ENCODE peak calls at places on chromosomes 6 and 20, in seven cellular contexts. X is NCI-H1417, S is GM12865, D is epithelial cell of esophagus, G is Daoy, V is RPMI8226, Z is IMR-90. W is an unnamed sample.

GRCh38 chr6:41713161-41713649 is 22.2 kb downstream of the TFEB start:
- DNase-seq in X (peak; percentile 21), S (no peak), D (peak; percentile 88), G (peak; percentile 83), V (peak; percentile 35), Z (peak; percentile 45), W (peak; percentile 82)

GRCh38 chr20:53517146-53517545 is 76.5 kb downstream of the ZNF217 start:
- DNase-seq in X (no peak), S (no peak), D (no peak), G (peak; percentile 24), V (no peak), Z (peak; percentile 3), W (no peak)

GRCh38 chr20:40727960-40728359 is 38.9 kb upstream of the MAFB start:
- DNase-seq in X (no peak), S (no peak), D (peak; percentile 68), G (no peak), V (no peak), Z (no peak), W (no peak)

GRCh38 chr20:43824699-43825402 is 89.8 kb upstream of the TOX2 start:
- DNase-seq in X (peak; percentile 74), S (peak; percentile 70), D (no peak), G (no peak), V (no peak), Z (peak; percentile 29), W (peak; percentile 18)

GRCh38 chr6:85669735-85670194 is 27.1 kb upstream of the SYNCRIP start:
- DNase-seq in X (no peak), S (peak; percentile 93), D (peak; percentile 87), G (peak; percentile 64), V (no peak), Z (peak; percentile 68), W (no peak)

GRCh38 chr6:125154184-125155135 is 887 bp downstream of the TPD52L1 start:
- DNase-seq in X (no peak), S (peak; percentile 17), D (peak; percentile 80), G (peak; percentile 26), V (peak; percentile 9), Z (no peak), W (no peak)

GRCh38 chr20:41276317-41276751 is 41.2 kb downstream of the ZHX3 start:
- DNase-seq in X (no peak), S (no peak), D (no peak), G (no peak), V (no peak), Z (no peak), W (no peak)

GRCh38 chr6:166621114-166621540 is 5.9 kb downstream of the RPS6KA2 start:
- DNase-seq in X (no peak), S (no peak), D (peak; percentile 33), G (no peak), V (peak; percentile 83), Z (no peak), W (no peak)

GRCh38 chr20:43243672-43244269 is 54.1 kb upstream of the PTPRT start:
- DNase-seq in X (peak; percentile 54), S (peak; percentile 3), D (no peak), G (no peak), V (peak; percentile 33), Z (no peak), W (peak; percentile 30)

GRCh38 chr20:58697867-58698703 is 5.5 kb downstream of the NPEPL1 start:
- DNase-seq in X (no peak), S (no peak), D (no peak), G (no peak), V (no peak), Z (no peak), W (no peak)

GRCh38 chr6:28941681-28942448 is 18.1 kb upstream of the TRIM27 start:
- DNase-seq in X (no peak), S (no peak), D (no peak), G (peak; percentile 77), V (no peak), Z (no peak), W (no peak)

GRCh38 chr20:35453647-35454046 is 1.8 kb upstream of the CEP250 start:
- DNase-seq in X (no peak), S (no peak), D (no peak), G (no peak), V (no peak), Z (no peak), W (no peak)

GRCh38 chr6:68087399-68088133 is 547.5 kb upstream of the ADGRB3 start:
- DNase-seq in X (no peak), S (peak; percentile 62), D (no peak), G (no peak), V (peak; percentile 33), Z (no peak), W (no peak)

GRCh38 chr6:147058786-147059434 is 145.3 kb upstream of the STXBP5 start:
- DNase-seq in X (no peak), S (no peak), D (peak; percentile 45), G (no peak), V (no peak), Z (peak; percentile 6), W (no peak)

GRCh38 chr6:131177996-131178395 is 42.7 kb downstream of the AKAP7 start:
- DNase-seq in X (no peak), S (no peak), D (no peak), G (no peak), V (no peak), Z (no peak), W (no peak)

GRCh38 chr20:40265872-40266533 is 423.0 kb downstream of the MAFB start:
- DNase-seq in X (peak; percentile 44), S (peak; percentile 3), D (peak; percentile 57), G (peak; percentile 14), V (peak; percentile 11), Z (no peak), W (peak; percentile 8)

W was measured in hippocampal formation.